ENCODE peak calls at places on chromosomes 13 and 19, in six cellular contexts. One of them, this sample, is unnamed.

GRCh38 chr13:52127783-52128702 is 830 bp downstream of the NEK5 start:
- DNase-seq in SJSA1: no peak
- DNase-seq in heart left ventricle: no peak
- DNase-seq in tibial artery: peak; percentile 58
- DNase-seq in CD8-positive, alpha-beta T cell: peak; percentile 66
- DNase-seq in left ventricle myocardium inferior: peak; percentile 33
- DNase-seq in this sample: peak; percentile 26

GRCh38 chr19:6806488-6806887 is 34.0 kb downstream of the VAV1 start:
- DNase-seq in SJSA1: no peak
- DNase-seq in heart left ventricle: no peak
- DNase-seq in left ventricle myocardium inferior: no peak
- DNase-seq in tibial artery: no peak
- DNase-seq in CD8-positive, alpha-beta T cell: no peak
- DNase-seq in this sample: no peak

GRCh38 chr19:55442372-55443044 is 592 bp downstream of the SHISA7 start:
- DNase-seq in CD8-positive, alpha-beta T cell: no peak
- DNase-seq in tibial artery: no peak
- DNase-seq in heart left ventricle: no peak
- DNase-seq in left ventricle myocardium inferior: no peak
- DNase-seq in SJSA1: no peak
- DNase-seq in this sample: no peak

GRCh38 chr19:33819496-33819874 is 22.8 kb downstream of the KCTD15 start:
- DNase-seq in left ventricle myocardium inferior: no peak
- DNase-seq in tibial artery: no peak
- DNase-seq in CD8-positive, alpha-beta T cell: no peak
- DNase-seq in heart left ventricle: no peak
- DNase-seq in SJSA1: no peak
- DNase-seq in this sample: no peak

GRCh38 chr13:106899444-106899843 is 331.5 kb upstream of the ARGLU1 start:
- DNase-seq in SJSA1: no peak
- DNase-seq in CD8-positive, alpha-beta T cell: no peak
- DNase-seq in heart left ventricle: no peak
- DNase-seq in left ventricle myocardium inferior: no peak
- DNase-seq in tibial artery: no peak
- DNase-seq in this sample: no peak

GRCh38 chr19:14090509-14091085 is at the start of gene SAMD1:
- DNase-seq in left ventricle myocardium inferior: peak; percentile 95
- DNase-seq in heart left ventricle: peak; percentile 94
- DNase-seq in CD8-positive, alpha-beta T cell: peak; percentile 91
- DNase-seq in SJSA1: peak; percentile 91
- DNase-seq in tibial artery: peak; percentile 93
- DNase-seq in this sample: peak; percentile 98

GRCh38 chr19:20423381-20424207 is 142.0 kb downstream of the ZNF737 start:
- DNase-seq in SJSA1: no peak
- DNase-seq in tibial artery: peak; percentile 65
- DNase-seq in heart left ventricle: peak; percentile 73
- DNase-seq in left ventricle myocardium inferior: peak; percentile 54
- DNase-seq in CD8-positive, alpha-beta T cell: peak; percentile 60
- DNase-seq in this sample: peak; percentile 58

GRCh38 chr19:784541-784940 is 12.7 kb upstream of the PTBP1 start:
- DNase-seq in left ventricle myocardium inferior: no peak
- DNase-seq in CD8-positive, alpha-beta T cell: no peak
- DNase-seq in SJSA1: no peak
- DNase-seq in heart left ventricle: no peak
- DNase-seq in tibial artery: no peak
- DNase-seq in this sample: peak; percentile 60

GRCh38 chr13:74662895-74663294 is 528.7 kb upstream of the KLF12 start:
- DNase-seq in heart left ventricle: no peak
- DNase-seq in CD8-positive, alpha-beta T cell: no peak
- DNase-seq in SJSA1: no peak
- DNase-seq in tibial artery: no peak
- DNase-seq in left ventricle myocardium inferior: peak; percentile 26
- DNase-seq in this sample: peak; percentile 58

GRCh38 chr13:111627596-111627995 is 307.2 kb downstream of the TEX29 start:
- DNase-seq in left ventricle myocardium inferior: no peak
- DNase-seq in SJSA1: peak; percentile 42
- DNase-seq in CD8-positive, alpha-beta T cell: no peak
- DNase-seq in heart left ventricle: no peak
- DNase-seq in tibial artery: no peak
- DNase-seq in this sample: no peak

GRCh38 chr13:96036515-96036914 is 16.7 kb downstream of the UGGT2 start:
- DNase-seq in tibial artery: no peak
- DNase-seq in left ventricle myocardium inferior: no peak
- DNase-seq in heart left ventricle: no peak
- DNase-seq in SJSA1: no peak
- DNase-seq in CD8-positive, alpha-beta T cell: no peak
- DNase-seq in this sample: no peak

DNA sequence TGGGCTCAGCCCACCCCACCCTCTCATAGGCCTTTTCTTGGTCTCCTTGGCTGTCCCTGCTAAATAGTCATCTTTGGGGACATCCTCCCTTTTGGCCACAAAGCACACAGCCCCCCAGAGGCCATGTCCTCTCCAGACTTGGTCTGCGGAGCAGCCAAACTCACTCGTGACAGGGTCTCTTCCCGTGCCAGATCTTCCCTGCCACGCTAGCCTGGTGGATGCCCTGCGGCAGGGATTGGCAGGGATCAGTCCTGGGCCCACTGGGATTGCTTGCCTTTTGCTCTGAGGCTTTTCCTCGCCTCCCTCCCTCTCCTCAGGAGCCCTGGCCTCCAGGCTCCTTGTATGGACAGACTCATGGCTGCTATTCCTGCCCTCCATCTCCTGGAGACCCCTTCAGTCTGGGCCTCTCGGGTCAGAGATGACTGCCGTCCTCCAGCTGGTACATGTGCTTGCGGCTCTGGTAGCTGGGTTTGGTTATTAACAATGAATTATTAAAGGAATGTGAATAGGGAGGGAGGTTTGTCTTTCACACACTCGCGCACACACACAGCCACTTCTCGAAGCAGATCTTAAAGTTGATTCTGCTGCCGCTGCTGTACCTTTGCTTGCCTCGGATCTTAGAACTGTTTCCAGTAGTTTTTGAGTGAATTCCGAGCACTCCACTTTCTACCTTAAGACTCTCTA is 45.1 kb downstream of the NFIX start:
- DNase-seq in SJSA1: no peak
- DNase-seq in heart left ventricle: no peak
- DNase-seq in tibial artery: no peak
- DNase-seq in CD8-positive, alpha-beta T cell: no peak
- DNase-seq in left ventricle myocardium inferior: no peak
- DNase-seq in this sample: no peak
- H3K4me1 ChIP-seq in SJSA1: peaks cover 36% of the 10 kb centered on the region
- H3K4me1 ChIP-seq in heart left ventricle: peaks cover 79% of the 10 kb centered on the region
- H3K4me1 ChIP-seq in tibial artery: peaks cover 99% of the 10 kb centered on the region
- H3K4me1 ChIP-seq in CD8-positive, alpha-beta T cell: peaks cover 29% of the 10 kb centered on the region
- H3K4me1 ChIP-seq in left ventricle myocardium inferior: peaks cover 100% of the 10 kb centered on the region
- H3K4me1 ChIP-seq in this sample: peaks cover 59% of the 10 kb centered on the region

DNA sequence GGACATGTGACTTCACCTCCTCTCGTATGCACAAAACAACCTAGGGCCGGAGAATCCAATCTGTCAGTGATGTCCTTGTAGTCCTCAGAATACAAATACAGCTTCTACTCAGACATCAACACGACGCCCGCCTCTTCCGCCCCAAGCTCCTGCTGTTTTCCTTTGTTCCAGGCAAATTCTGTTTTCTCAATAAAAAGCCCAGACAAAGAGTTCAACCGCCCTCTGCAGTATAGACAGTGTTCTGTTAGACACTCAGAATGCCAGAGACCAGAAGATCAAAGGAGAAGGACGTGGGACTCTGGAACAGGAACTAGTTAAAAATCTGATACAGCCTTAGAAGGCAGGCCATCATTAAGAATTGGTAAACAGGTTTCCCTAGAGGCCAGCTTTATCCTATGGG is 42.0 kb upstream of the GGACT start:
- DNase-seq in CD8-positive, alpha-beta T cell: no peak
- DNase-seq in SJSA1: no peak
- DNase-seq in heart left ventricle: no peak
- DNase-seq in tibial artery: no peak
- DNase-seq in left ventricle myocardium inferior: no peak
- DNase-seq in this sample: no peak
- H3K27ac ChIP-seq in CD8-positive, alpha-beta T cell: no peak overlapping the region
- H3K27ac ChIP-seq in SJSA1: peak overlapping the region; percentile 2
- H3K27ac ChIP-seq in heart left ventricle: no peak overlapping the region
- H3K27ac ChIP-seq in tibial artery: no peak overlapping the region
- H3K27ac ChIP-seq in left ventricle myocardium inferior: no peak overlapping the region
- H3K27ac ChIP-seq in this sample: no peak overlapping the region

GRCh38 chr19:5707576-5708575 is 12.1 kb downstream of the LONP1 start:
- DNase-seq in SJSA1: no peak
- DNase-seq in left ventricle myocardium inferior: no peak
- DNase-seq in tibial artery: no peak
- DNase-seq in heart left ventricle: no peak
- DNase-seq in CD8-positive, alpha-beta T cell: no peak
- DNase-seq in this sample: no peak

GRCh38 chr19:5700455-5701092 is 10.5 kb downstream of the RPL36 start:
- DNase-seq in CD8-positive, alpha-beta T cell: no peak
- DNase-seq in left ventricle myocardium inferior: no peak
- DNase-seq in heart left ventricle: no peak
- DNase-seq in SJSA1: no peak
- DNase-seq in tibial artery: no peak
- DNase-seq in this sample: no peak

GRCh38 chr19:5706876-5707573 is 12.9 kb downstream of the LONP1 start:
- DNase-seq in CD8-positive, alpha-beta T cell: no peak
- DNase-seq in SJSA1: no peak
- DNase-seq in tibial artery: no peak
- DNase-seq in left ventricle myocardium inferior: no peak
- DNase-seq in heart left ventricle: no peak
- DNase-seq in this sample: no peak

GRCh38 chr19:5703819-5704818 is 14.0 kb downstream of the RPL36 start:
- DNase-seq in CD8-positive, alpha-beta T cell: no peak
- DNase-seq in heart left ventricle: no peak
- DNase-seq in tibial artery: no peak
- DNase-seq in SJSA1: no peak
- DNase-seq in left ventricle myocardium inferior: no peak
- DNase-seq in this sample: no peak

DNA sequence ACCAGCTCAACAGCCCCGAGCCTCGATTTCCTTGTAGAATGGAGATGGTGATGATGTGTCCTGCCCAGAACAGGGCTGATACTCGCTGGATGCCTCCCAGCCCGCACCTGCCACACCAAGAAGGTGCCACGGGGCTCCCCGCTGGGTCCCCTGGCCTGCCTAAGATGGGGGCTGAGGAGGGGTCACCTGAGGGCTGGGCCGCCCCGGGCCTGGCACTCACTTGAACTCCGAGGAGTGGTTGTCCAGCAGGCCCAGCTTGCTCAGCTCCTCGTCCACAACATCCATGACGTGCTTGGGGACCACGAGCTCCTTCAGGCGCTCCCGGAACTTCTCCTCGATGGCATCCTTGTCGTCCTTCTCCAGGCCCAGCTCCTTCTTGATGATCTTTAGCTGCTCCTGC is 14.4 kb downstream of the LONP1 start:
- DNase-seq in heart left ventricle: no peak
- DNase-seq in SJSA1: no peak
- DNase-seq in tibial artery: no peak
- DNase-seq in CD8-positive, alpha-beta T cell: no peak
- DNase-seq in left ventricle myocardium inferior: no peak
- DNase-seq in this sample: no peak
- H3K27me3 ChIP-seq in heart left ventricle: no peaks in the 10 kb centered on the region
- H3K27me3 ChIP-seq in SJSA1: no peaks in the 10 kb centered on the region
- H3K27me3 ChIP-seq in tibial artery: no peaks in the 10 kb centered on the region
- H3K27me3 ChIP-seq in CD8-positive, alpha-beta T cell: no peaks in the 10 kb centered on the region
- H3K27me3 ChIP-seq in left ventricle myocardium inferior: no peaks in the 10 kb centered on the region
- H3K27me3 ChIP-seq in this sample: no peaks in the 10 kb centered on the region

GRCh38 chr19:39194832-39195542 is 1.8 kb upstream of the NCCRP1 start:
- DNase-seq in left ventricle myocardium inferior: no peak
- DNase-seq in CD8-positive, alpha-beta T cell: no peak
- DNase-seq in heart left ventricle: no peak
- DNase-seq in SJSA1: no peak
- DNase-seq in tibial artery: no peak
- DNase-seq in this sample: peak; percentile 11

GRCh38 chr19:39196860-39197562 is at the start of gene NCCRP1:
- DNase-seq in left ventricle myocardium inferior: no peak
- DNase-seq in heart left ventricle: no peak
- DNase-seq in tibial artery: no peak
- DNase-seq in CD8-positive, alpha-beta T cell: no peak
- DNase-seq in SJSA1: no peak
- DNase-seq in this sample: no peak

GRCh38 chr19:39197808-39198207 is 1.0 kb downstream of the NCCRP1 start:
- DNase-seq in heart left ventricle: no peak
- DNase-seq in SJSA1: no peak
- DNase-seq in CD8-positive, alpha-beta T cell: no peak
- DNase-seq in left ventricle myocardium inferior: no peak
- DNase-seq in tibial artery: no peak
- DNase-seq in this sample: no peak

GRCh38 chr19:39195755-39196154 is 1.0 kb upstream of the NCCRP1 start:
- DNase-seq in CD8-positive, alpha-beta T cell: no peak
- DNase-seq in SJSA1: no peak
- DNase-seq in tibial artery: no peak
- DNase-seq in heart left ventricle: no peak
- DNase-seq in left ventricle myocardium inferior: no peak
- DNase-seq in this sample: no peak

DNA sequence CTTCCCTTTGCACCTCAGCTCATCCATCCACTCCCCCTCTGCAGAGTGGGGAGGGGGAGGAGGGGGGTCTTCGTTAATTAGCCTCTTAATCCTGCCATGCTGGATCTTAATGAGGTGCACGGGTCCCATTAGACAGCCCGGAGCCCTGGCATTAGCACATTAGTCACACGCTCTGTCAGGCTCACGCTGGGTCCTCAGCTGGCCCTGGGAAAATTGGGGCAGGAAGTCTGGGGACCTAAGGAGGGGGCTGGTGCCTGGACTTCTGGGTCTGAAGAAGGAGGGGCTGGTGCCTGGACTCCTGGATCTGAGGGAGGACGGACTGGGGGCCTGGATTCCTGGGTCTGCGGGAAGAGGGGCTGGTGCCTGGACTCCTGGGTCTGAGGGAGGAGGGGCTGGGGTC is 444 bp upstream of the NCCRP1 start:
- DNase-seq in left ventricle myocardium inferior: no peak
- DNase-seq in heart left ventricle: no peak
- DNase-seq in CD8-positive, alpha-beta T cell: no peak
- DNase-seq in SJSA1: no peak
- DNase-seq in tibial artery: no peak
- DNase-seq in this sample: no peak
- H3K4me1 ChIP-seq in left ventricle myocardium inferior: peaks cover 5% of the 10 kb centered on the region
- H3K4me1 ChIP-seq in heart left ventricle: peaks cover 9% of the 10 kb centered on the region
- H3K4me1 ChIP-seq in CD8-positive, alpha-beta T cell: peaks cover 20% of the 10 kb centered on the region
- H3K4me1 ChIP-seq in SJSA1: no peaks in the 10 kb centered on the region
- H3K4me1 ChIP-seq in tibial artery: peaks cover 5% of the 10 kb centered on the region
- H3K4me1 ChIP-seq in this sample: no peaks in the 10 kb centered on the region

This sample was measured in right cardiac atrium.